ENCODE peak calls at places on chromosomes 13 and 19, in four cellular contexts. N, P, G and E are unnamed samples.

GRCh38 chr13:46134961-46135522 is 30.2 kb upstream of the CPB2 start:
- DNase-seq in N (no peak), G (no peak), P (no peak), E (no peak)

GRCh38 chr19:36149673-36150406 is 2.4 kb downstream of the COX7A1 start:
- DNase-seq in G (no peak), N (peak), P (no peak), E (no peak)

GRCh38 chr19:45863840-45864628 is at the start of gene FOXA3:
- DNase-seq in P (no peak), N (peak), G (peak), E (no peak)

GRCh38 chr13:109251958-109252357 is 534.4 kb downstream of the IRS2 start:
- DNase-seq in P (no peak), G (no peak), N (no peak), E (no peak)

GRCh38 chr13:57569981-57570380 is 61.6 kb upstream of the PCDH17 start:
- DNase-seq in N (no peak), G (no peak), P (no peak), E (no peak)

GRCh38 chr13:113915012-113915763 is 51.3 kb upstream of the GAS6 start:
- DNase-seq in N (no peak), G (no peak), P (no peak), E (no peak)

GRCh38 chr19:46925548-46925950 is 64.8 kb downstream of the ARHGAP35 start:
- DNase-seq in P (no peak), N (no peak), G (no peak), E (no peak)

GRCh38 chr13:57633950-57634828 is 2.6 kb downstream of the PCDH17 start:
- DNase-seq in G (no peak), N (peak), P (peak), E (no peak)

GRCh38 chr13:79392882-79393563 is 13.0 kb downstream of the RBM26 start:
- DNase-seq in N (no peak), P (no peak), G (no peak), E (no peak)

GRCh38 chr19:55305491-55305890 is 19.6 kb downstream of the TMEM150B start:
- DNase-seq in G (no peak), N (no peak), P (no peak), E (no peak)

GRCh38 chr19:3145909-3146676 is 10.3 kb downstream of the GNA15 start:
- DNase-seq in N (no peak), P (no peak), G (no peak), E (no peak)

GRCh38 chr13:35378939-35379338 is 97.5 kb downstream of the MAB21L1 start:
- DNase-seq in G (no peak), N (no peak), P (no peak), E (no peak)

GRCh38 chr13:110421061-110421460 is 114.0 kb downstream of the COL4A2 start:
- DNase-seq in N (no peak), P (no peak), G (no peak), E (no peak)

GRCh38 chr19:1312732-1313694 is 27.3 kb downstream of the EFNA2 start:
- DNase-seq in N (peak), P (no peak), G (no peak), E (no peak)

GRCh38 chr19:29687897-29688728 is 22.9 kb downstream of the PLEKHF1 start:
- DNase-seq in N (no peak), P (no peak), G (no peak), E (no peak)

GRCh38 chr13:35474551-35474950 is 1.9 kb downstream of the MAB21L1 start:
- DNase-seq in G (no peak), N (no peak), P (no peak), E (peak)

GRCh38 chr19:28746486-28746885 is 466.5 kb downstream of the UQCRFS1 start:
- DNase-seq in P (no peak), N (no peak), G (no peak), E (no peak)

GRCh38 chr13:27403252-27403678 is 21.2 kb upstream of the GTF3A start:
- DNase-seq in P (no peak), N (no peak), G (no peak), E (no peak)

GRCh38 chr19:50333235-50333736 is 4.1 kb upstream of the KCNC3 start:
- DNase-seq in N (peak), G (peak), P (peak), E (peak)

GRCh38 chr13:44306401-44307192 is 67.0 kb upstream of the SERP2 start:
- DNase-seq in N (peak), G (no peak), P (peak), E (peak)

GRCh38 chr19:19530423-19530804 is 1.7 kb downstream of the YJEFN3 start:
- DNase-seq in N (peak), G (no peak), P (no peak), E (no peak)

GRCh38 chr19:29487432-29487831 is 38.4 kb upstream of the VSTM2B start:
- DNase-seq in P (peak), G (no peak), N (no peak), E (no peak)

GRCh38 chr19:22422220-22422619 is at the start of gene ZNF98:
- DNase-seq in P (peak), N (no peak), G (no peak), E (peak)

GRCh38 chr13:99875391-99875790 is 96.2 kb downstream of the ZIC5 start:
- DNase-seq in N (no peak), G (no peak), P (no peak), E (no peak)

GRCh38 chr13:99878921-99879610 is 92.5 kb downstream of the ZIC5 start:
- DNase-seq in N (no peak), G (no peak), P (no peak), E (no peak)

GRCh38 chr13:99873141-99873540 is 98.4 kb downstream of the ZIC5 start:
- DNase-seq in P (no peak), N (no peak), G (no peak), E (no peak)

GRCh38 chr13:99873832-99874430 is 97.6 kb downstream of the ZIC5 start:
- DNase-seq in N (no peak), P (no peak), G (no peak), E (no peak)

GRCh38 chr13:99876651-99877050 is 94.9 kb downstream of the ZIC5 start:
- DNase-seq in P (no peak), N (no peak), G (no peak), E (no peak)
- TF ChIP-seq CTCF in P (no peak), N (no peak), G (no peak), E (no peak)

GRCh38 chr13:47859129-47859528 is 141.9 kb downstream of the SUCLA2 start:
- DNase-seq in N (no peak), G (no peak), P (no peak), E (no peak)
- TF ChIP-seq EP300 in N (no peak), G (no peak), P (no peak), E (no peak)

DNA sequence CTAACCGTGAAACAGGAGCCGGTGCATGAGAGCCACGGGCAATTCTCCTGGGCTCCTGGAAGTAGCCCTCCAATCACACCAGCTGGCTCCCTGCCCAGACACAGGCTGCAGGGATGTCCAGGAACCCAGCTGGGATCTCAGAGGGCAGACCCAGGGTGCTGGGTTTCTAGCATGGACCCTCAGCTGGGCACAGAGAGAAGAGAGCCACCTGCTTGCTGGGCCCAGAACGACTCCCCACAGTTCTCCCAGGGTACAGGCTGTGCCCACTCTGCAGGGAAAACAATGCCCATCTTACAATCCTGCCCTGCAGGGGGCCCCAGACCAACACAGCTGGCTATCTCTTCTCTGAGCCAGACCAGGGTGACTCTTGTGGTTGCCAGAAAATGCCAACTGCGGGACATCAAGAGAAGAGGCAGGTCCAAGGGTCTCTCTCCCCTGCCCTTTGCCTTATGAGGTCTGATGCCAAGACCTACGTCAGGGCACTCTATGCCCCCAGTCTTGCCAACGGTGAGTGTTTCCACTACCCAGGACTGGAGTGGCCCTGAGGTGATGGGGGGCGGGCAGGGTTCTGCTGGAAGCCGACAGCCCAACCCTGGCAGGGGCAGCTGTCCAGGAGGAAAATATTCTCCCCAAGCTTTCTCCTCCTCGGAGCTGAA is 64.6 kb downstream of the CEBPG start:
- DNase-seq in G (no peak), P (peak), N (no peak), E (no peak)
- TF ChIP-seq CTCF in G (no peak), P (no peak), N (no peak), E (no peak)

GRCh38 chr19:56884481-56884880 is 44.0 kb upstream of the PEG3 start:
- DNase-seq in G (no peak), N (no peak), P (no peak), E (no peak)

GRCh38 chr19:56877069-56877715 is 36.7 kb upstream of the PEG3 start:
- DNase-seq in G (no peak), P (no peak), N (no peak), E (no peak)

GRCh38 chr19:56875717-56876116 is 35.2 kb upstream of the PEG3 start:
- DNase-seq in N (no peak), G (no peak), P (no peak), E (no peak)

GRCh38 chr19:56885173-56885679 is 44.7 kb upstream of the PEG3 start:
- DNase-seq in N (peak), P (no peak), G (no peak), E (no peak)

GRCh38 chr19:56880592-56881190 is 40.2 kb upstream of the PEG3 start:
- DNase-seq in N (no peak), P (no peak), G (no peak), E (no peak)
- TF ChIP-seq EP300 in N (no peak), P (no peak), G (no peak), E (no peak)

DNA sequence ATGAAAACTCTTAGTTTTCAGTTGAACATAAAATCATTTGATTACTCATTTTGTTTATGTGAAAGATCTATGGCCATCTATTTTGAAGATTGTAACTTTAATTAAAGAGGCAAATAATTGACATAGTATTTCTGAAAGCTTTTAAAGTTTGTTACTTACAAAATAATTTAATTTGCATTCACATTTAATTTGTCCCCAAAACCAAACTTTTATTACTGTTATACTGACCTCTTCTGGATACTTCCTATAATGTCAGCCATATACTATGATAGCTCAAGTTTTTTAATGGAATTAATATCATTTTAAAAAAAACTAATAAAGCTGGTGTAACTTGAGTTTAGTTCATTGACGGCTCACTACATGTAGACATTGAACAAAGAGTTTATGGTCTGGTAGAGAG is 4.9 kb upstream of the SGCG start:
- DNase-seq in P (no peak), N (no peak), G (no peak), E (no peak)
- TF ChIP-seq CTCF in P (no peak), N (no peak), G (no peak), E (peak)

GRCh38 chr19:48395170-48395455 is 1.6 kb downstream of the GRIN2D start:
- DNase-seq in P (no peak), G (no peak), N (no peak), E (no peak)

GRCh38 chr19:48394331-48395169 is 1.1 kb downstream of the GRIN2D start:
- DNase-seq in P (no peak), G (no peak), N (peak), E (no peak)

GRCh38 chr19:48395499-48395898 is 2.0 kb downstream of the GRIN2D start:
- DNase-seq in N (no peak), P (no peak), G (no peak), E (no peak)

GRCh38 chr19:48393196-48393558 is 291 bp upstream of the GRIN2D start:
- DNase-seq in P (no peak), N (no peak), G (no peak), E (no peak)

DNA sequence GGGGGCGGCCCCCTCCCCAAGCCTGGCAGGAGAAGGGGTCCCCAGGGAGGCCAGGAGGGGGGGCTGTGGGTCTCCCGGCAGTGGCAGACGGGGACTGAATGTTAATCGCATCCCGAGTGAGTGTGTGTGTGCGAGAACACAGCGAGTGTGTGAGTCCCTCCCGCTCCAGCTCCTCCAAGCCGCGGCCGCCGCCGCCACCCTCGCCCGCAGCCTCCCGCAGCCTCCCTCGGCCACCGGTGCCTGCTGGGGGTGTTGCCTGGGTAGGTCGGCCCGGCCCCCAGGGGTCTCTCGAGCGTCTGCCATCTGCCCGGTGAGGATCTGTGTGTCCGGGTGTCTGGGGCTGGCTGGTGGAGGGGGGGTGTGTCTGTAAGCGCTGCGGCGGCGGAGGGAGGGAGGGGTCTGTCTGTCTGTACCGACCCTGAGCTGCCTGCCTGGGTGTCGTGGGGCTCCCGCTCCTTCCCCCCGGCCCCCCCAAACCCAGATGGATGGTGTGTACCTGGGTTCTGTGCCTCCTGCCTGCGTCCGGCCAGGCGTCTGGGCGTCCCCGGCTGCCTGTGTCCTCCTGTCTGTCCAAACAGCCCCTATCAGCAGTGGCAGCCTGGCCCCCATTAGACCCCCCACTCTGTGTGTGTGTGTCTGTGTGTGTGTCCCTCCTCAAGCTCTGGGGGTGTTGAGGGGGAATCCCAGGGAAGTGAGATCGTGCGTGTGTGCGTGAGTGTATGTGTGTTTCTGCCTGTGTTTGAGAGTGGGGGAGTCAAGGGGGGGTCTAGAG is at the start of gene GRIN2D:
- DNase-seq in P (peak), N (peak), G (no peak), E (no peak)
- TF ChIP-seq EP300 in P (no peak), N (no peak), G (no peak), E (no peak)

GRCh38 chr13:31909889-31910551 is 121.6 kb upstream of the FRY start:
- DNase-seq in G (no peak), P (no peak), N (no peak), E (no peak)

GRCh38 chr13:31914843-31915242 is 116.7 kb upstream of the FRY start:
- DNase-seq in N (no peak), P (no peak), G (no peak), E (no peak)

GRCh38 chr13:31910633-31911032 is 120.9 kb upstream of the FRY start:
- DNase-seq in N (no peak), G (no peak), P (no peak), E (no peak)

GRCh38 chr13:31912641-31913401 is 118.8 kb upstream of the FRY start:
- DNase-seq in P (no peak), G (no peak), N (no peak), E (no peak)

DNA sequence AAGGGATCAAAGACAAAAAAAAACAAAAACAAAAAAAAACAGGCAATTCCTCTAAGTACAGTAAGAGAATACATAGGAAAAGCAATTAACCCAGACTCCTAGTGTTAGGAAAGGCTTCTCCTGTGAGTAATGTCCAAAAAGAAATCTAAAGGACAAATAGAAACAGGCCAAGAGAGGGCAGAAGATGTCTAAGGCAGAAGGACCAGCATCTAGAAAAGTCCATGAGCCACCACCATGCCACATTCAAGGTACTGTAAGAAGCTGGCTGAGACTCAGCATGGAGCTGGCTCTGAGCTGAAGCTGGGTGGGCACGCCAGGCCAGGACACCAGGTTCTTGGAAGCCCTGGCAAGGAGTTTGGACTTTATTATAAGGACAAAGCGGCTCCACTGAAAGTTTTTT is 118.1 kb upstream of the FRY start:
- DNase-seq in P (no peak), N (no peak), G (no peak), E (no peak)
- TF ChIP-seq CTCF in P (no peak), N (no peak), G (no peak), E (no peak)